ENCODE peak calls at places on chromosome 14, in seven cellular contexts. S, U, F, V, Q, W and T are unnamed samples.

GRCh38 chr14:59251811-59252771 is 63.6 kb downstream of the DAAM1 start:
- DNase-seq in S (no peak), U (no peak), F (no peak), V (no peak), Q (no peak), W (no peak), T (no peak)

GRCh38 chr14:68047910-68048309 is 228.3 kb downstream of the RAD51B start:
- DNase-seq in S (no peak), U (no peak), F (no peak), V (no peak), Q (no peak), W (no peak), T (no peak)

GRCh38 chr14:93073833-93074769 is 41.6 kb downstream of the ITPK1 start:
- DNase-seq in S (no peak), U (peak), F (no peak), V (no peak), Q (no peak), W (no peak), T (no peak)

GRCh38 chr14:50452979-50453705 is 56.5 kb upstream of the CDKL1 start:
- DNase-seq in S (no peak), U (no peak), F (no peak), V (no peak), Q (no peak), W (no peak), T (no peak)

GRCh38 chr14:102693006-102693755 is 84.1 kb upstream of the TRAF3 start:
- DNase-seq in S (no peak), U (peak), F (no peak), V (no peak), Q (no peak), W (no peak), T (no peak)

GRCh38 chr14:21428930-21429329 is 27.0 kb downstream of the CHD8 start:
- DNase-seq in S (no peak), U (no peak), F (no peak), V (no peak), Q (no peak), W (no peak), T (no peak)

GRCh38 chr14:96911499-96912130 is 114.4 kb downstream of the VRK1 start:
- DNase-seq in S (no peak), U (no peak), F (no peak), V (no peak), Q (no peak), W (no peak), T (no peak)

GRCh38 chr14:77302926-77303325 is 17.8 kb downstream of the POMT2 start:
- DNase-seq in S (no peak), U (peak), F (no peak), V (peak), Q (no peak), W (no peak), T (no peak)

GRCh38 chr14:26966942-26967341 is 369.1 kb upstream of the NOVA1 start:
- DNase-seq in S (no peak), U (no peak), F (no peak), V (no peak), Q (no peak), W (no peak), T (no peak)

GRCh38 chr14:104432611-104433231 is 146.8 kb upstream of the C14orf180 start:
- DNase-seq in S (peak), U (no peak), F (no peak), V (no peak), Q (no peak), W (no peak), T (no peak)

GRCh38 chr14:25351269-25351668 is 301.3 kb upstream of the STXBP6 start:
- DNase-seq in S (no peak), U (no peak), F (no peak), V (no peak), Q (no peak), W (no peak), T (no peak)

GRCh38 chr14:105475916-105476845 is 1.6 kb downstream of the CRIP2 start:
- DNase-seq in S (no peak), U (peak), F (no peak), V (no peak), Q (no peak), W (peak), T (no peak)

GRCh38 chr14:55771242-55772025 is 191.4 kb downstream of the KTN1 start:
- DNase-seq in S (no peak), U (no peak), F (no peak), V (no peak), Q (no peak), W (no peak), T (no peak)

GRCh38 chr14:63287661-63288483 is 30.9 kb downstream of the GPHB5 start:
- DNase-seq in S (no peak), U (no peak), F (no peak), V (no peak), Q (no peak), W (no peak), T (no peak)

GRCh38 chr14:103716091-103716801 is 636 bp downstream of the ZFYVE21 start:
- DNase-seq in S (peak), U (no peak), F (peak), V (peak), Q (no peak), W (peak), T (no peak)

GRCh38 chr14:106207316-106207715 is 680.9 kb downstream of the TMEM121 start:
- DNase-seq in S (no peak), U (peak), F (no peak), V (no peak), Q (no peak), W (no peak), T (no peak)

GRCh38 chr14:32109676-32110075 is 32.6 kb downstream of the ARHGAP5 start:
- DNase-seq in S (no peak), U (no peak), F (no peak), V (no peak), Q (no peak), W (no peak), T (no peak)

GRCh38 chr14:73833530-73834257 is 17.9 kb upstream of the PTGR2 start:
- DNase-seq in S (no peak), U (peak), F (no peak), V (no peak), Q (no peak), W (no peak), T (no peak)

GRCh38 chr14:101808020-101808641 is 46.6 kb downstream of the PPP2R5C start:
- DNase-seq in S (no peak), U (peak), F (no peak), V (peak), Q (no peak), W (peak), T (peak)

GRCh38 chr14:101022916-101023435 is 119.5 kb upstream of the RTL1 start:
- DNase-seq in S (no peak), U (no peak), F (no peak), V (no peak), Q (no peak), W (no peak), T (no peak)

GRCh38 chr14:37061697-37062096 is 110.7 kb downstream of the SLC25A21 start:
- DNase-seq in S (no peak), U (no peak), F (no peak), V (no peak), Q (no peak), W (no peak), T (no peak)

GRCh38 chr14:106134901-106135300 is 608.5 kb downstream of the TMEM121 start:
- DNase-seq in S (no peak), U (no peak), F (no peak), V (no peak), Q (no peak), W (no peak), T (no peak)

GRCh38 chr14:102774391-102775153 is 2.7 kb upstream of the TRAF3 start:
- DNase-seq in S (peak), U (peak), F (peak), V (peak), Q (peak), W (peak), T (peak)

GRCh38 chr14:56752428-56752827 is 57.9 kb downstream of the OTX2 start:
- DNase-seq in S (no peak), U (no peak), F (no peak), V (no peak), Q (no peak), W (no peak), T (no peak)

GRCh38 chr14:105154476-105154871 is 14.1 kb downstream of the JAG2 start:
- DNase-seq in S (no peak), U (no peak), F (no peak), V (no peak), Q (no peak), W (no peak), T (no peak)

GRCh38 chr14:76259029-76259735 is 107.5 kb downstream of the GPATCH2L start:
- DNase-seq in S (no peak), U (no peak), F (no peak), V (peak), Q (no peak), W (no peak), T (no peak)

GRCh38 chr14:76260749-76261148 is 109.0 kb downstream of the GPATCH2L start:
- DNase-seq in S (no peak), U (no peak), F (no peak), V (no peak), Q (no peak), W (no peak), T (no peak)

GRCh38 chr14:76256545-76256944 is 104.8 kb downstream of the GPATCH2L start:
- DNase-seq in S (no peak), U (no peak), F (no peak), V (peak), Q (no peak), W (no peak), T (no peak)

GRCh38 chr14:76257111-76257803 is 105.5 kb downstream of the GPATCH2L start:
- DNase-seq in S (no peak), U (no peak), F (no peak), V (peak), Q (no peak), W (no peak), T (no peak)

GRCh38 chr14:76257842-76258397 is 106.2 kb downstream of the GPATCH2L start:
- DNase-seq in S (no peak), U (no peak), F (no peak), V (peak), Q (no peak), W (no peak), T (no peak)
- TF ChIP-seq TAF1 in S (no peak), U (no peak), F (no peak), V (no peak), Q (no peak), W (no peak), T (no peak)

GRCh38 chr14:65038966-65039365 is 52.3 kb downstream of the FNTB start:
- DNase-seq in S (no peak), U (no peak), F (no peak), V (no peak), Q (no peak), W (no peak), T (no peak)

GRCh38 chr14:65042731-65043372 is 56.2 kb downstream of the FNTB start:
- DNase-seq in S (peak), U (no peak), F (peak), V (peak), Q (peak), W (no peak), T (no peak)

GRCh38 chr14:65040666-65041433 is 54.2 kb downstream of the FNTB start:
- DNase-seq in S (no peak), U (no peak), F (no peak), V (no peak), Q (no peak), W (no peak), T (no peak)

GRCh38 chr14:65043893-65044595 is 57.3 kb downstream of the FNTB start:
- DNase-seq in S (no peak), U (no peak), F (no peak), V (peak), Q (no peak), W (no peak), T (no peak)

GRCh38 chr14:65041434-65041915 is 54.8 kb downstream of the FNTB start:
- DNase-seq in S (no peak), U (no peak), F (no peak), V (no peak), Q (no peak), W (no peak), T (no peak)
- TF ChIP-seq TAF1 in S (no peak), U (no peak), F (no peak), V (no peak), Q (no peak), W (no peak), T (no peak)

GRCh38 chr14:33184587-33184986 is 245.9 kb downstream of the NPAS3 start:
- DNase-seq in S (no peak), U (no peak), F (no peak), V (no peak), Q (no peak), W (peak), T (no peak)
- TF ChIP-seq TAF1 in S (no peak), U (no peak), F (no peak), V (no peak), Q (no peak), W (no peak), T (no peak)

GRCh38 chr14:71324767-71325272 is 417.6 kb downstream of the PCNX1 start:
- DNase-seq in S (no peak), U (no peak), F (no peak), V (peak), Q (peak), W (no peak), T (no peak)
- TF ChIP-seq TAF1 in S (no peak), U (no peak), F (peak), V (no peak), Q (peak), W (no peak), T (no peak)

GRCh38 chr14:75986439-75986765 is 839 bp downstream of the IFT43 start:
- DNase-seq in S (no peak), U (no peak), F (no peak), V (no peak), Q (no peak), W (no peak), T (no peak)
- TF ChIP-seq TAF1 in S (no peak), U (no peak), F (no peak), V (no peak), Q (no peak), W (no peak), T (no peak)

DNA sequence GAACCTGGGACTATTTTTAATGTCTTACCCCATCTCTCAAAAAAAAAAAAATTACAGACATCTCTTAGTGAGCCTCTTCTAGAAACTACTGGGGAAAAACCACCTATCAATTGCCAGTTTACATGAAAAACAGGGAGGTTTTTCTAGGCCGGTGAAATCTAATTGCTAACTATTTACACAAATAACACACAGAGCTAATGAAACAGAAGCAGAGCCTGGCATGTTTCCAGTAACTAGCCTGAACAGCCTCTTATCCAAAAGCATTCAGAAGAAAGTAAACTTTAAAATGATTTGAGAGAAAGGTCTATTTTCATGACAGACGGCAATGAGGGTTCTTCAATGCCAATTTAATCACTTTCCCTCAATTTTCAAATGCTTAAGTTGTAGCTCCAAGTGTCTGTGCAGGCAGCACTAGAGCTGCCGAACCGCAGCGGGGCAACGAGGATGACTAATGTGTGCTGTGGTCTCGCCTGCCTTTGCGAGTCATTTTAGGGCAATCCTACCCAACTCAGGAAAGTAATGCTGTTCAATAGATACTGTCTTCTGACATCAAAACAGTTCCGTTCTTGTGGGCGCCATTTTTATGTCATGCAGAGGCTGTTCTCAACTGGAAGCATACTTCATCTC is 84.6 kb downstream of the SETD3 start:
- DNase-seq in S (no peak), U (no peak), F (no peak), V (no peak), Q (no peak), W (no peak), T (no peak)
- TF ChIP-seq TAF1 in S (no peak), U (no peak), F (no peak), V (no peak), Q (no peak), W (no peak), T (no peak)

GRCh38 chr14:22982013-22982476 is 306 bp downstream of the AJUBA start:
- DNase-seq in S (no peak), U (no peak), F (peak), V (no peak), Q (no peak), W (no peak), T (no peak)
- TF ChIP-seq TAF1 in S (no peak), U (no peak), F (no peak), V (no peak), Q (no peak), W (no peak), T (no peak)

DNA sequence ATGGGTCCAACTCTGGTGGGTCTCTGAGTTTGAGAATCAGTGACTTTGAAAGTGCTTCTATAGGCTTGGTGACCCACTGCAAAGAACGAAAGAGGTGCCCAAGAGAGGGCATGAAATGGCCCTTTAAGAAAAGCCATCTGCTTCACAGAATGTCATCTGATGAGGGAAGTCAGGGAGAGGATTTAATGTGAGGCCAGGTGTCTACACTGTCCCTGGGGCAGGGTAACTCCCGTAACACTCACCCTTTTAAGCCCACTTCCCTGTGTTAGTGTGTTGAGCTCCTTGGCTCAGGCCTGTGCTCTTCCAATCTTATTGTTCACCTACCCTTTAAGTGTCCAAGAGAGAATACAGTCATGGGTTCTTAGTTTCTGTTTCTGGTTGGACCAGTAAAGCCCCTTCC is 16.4 kb upstream of the SRSF5 start:
- DNase-seq in S (no peak), U (no peak), F (no peak), V (no peak), Q (no peak), W (no peak), T (no peak)
- TF ChIP-seq TAF1 in S (no peak), U (no peak), F (no peak), V (no peak), Q (no peak), W (no peak), T (no peak)

DNA sequence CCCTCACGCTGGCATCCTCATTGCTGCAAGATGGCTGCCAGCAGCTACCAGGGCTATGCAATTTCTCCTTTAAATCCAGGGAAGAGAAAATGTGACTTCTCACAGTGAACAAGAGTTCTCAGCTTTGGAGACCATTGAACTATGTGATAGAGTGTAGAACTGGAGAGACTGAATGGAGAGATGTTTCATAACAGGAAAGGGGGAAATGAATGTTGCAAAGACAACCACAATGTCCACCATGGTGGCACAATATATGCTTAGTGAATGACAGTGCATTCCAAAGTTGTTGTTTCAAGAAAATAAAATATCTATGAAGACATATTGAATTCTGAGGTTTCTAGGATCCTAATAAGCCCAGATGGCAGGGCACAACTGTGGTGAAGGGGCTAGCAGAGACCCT is 13.2 kb upstream of the COCH start:
- DNase-seq in S (no peak), U (no peak), F (no peak), V (no peak), Q (no peak), W (no peak), T (no peak)
- TF ChIP-seq TAF1 in S (no peak), U (no peak), F (no peak), V (no peak), Q (no peak), W (no peak), T (no peak)